ENCODE peak calls at places on chromosome 5, in ten cellular contexts. H is HCT116, W is suprapubic skin, X is HepG2, U is transverse colon, T is K562, C is spleen, I is stomach, M is sigmoid colon, G is endothelial cell of umbilical vein. O is an unnamed sample. For H3K27me3, the result is how much of the 10 kb centered on the place peaks cover.

GRCh38 chr5:89024082-89024481 is 141.1 kb upstream of the MEF2C start:
- DNase-seq in H (no peak), W (no peak), X (no peak), U (no peak), T (no peak), C (no peak), I (no peak), M (no peak), G (no peak), O (no peak)

GRCh38 chr5:108524564-108524963 is 142.7 kb upstream of the FBXL17 start:
- DNase-seq in H (no peak), W (no peak), X (no peak), U (no peak), T (no peak), C (no peak), I (no peak), M (no peak), G (no peak), O (no peak)

GRCh38 chr5:40676643-40677333 is 2.9 kb upstream of the PTGER4 start:
- DNase-seq in H (no peak), W (no peak), X (no peak), U (no peak), T (no peak), C (no peak), I (no peak), M (peak), G (peak), O (no peak)

GRCh38 chr5:73544429-73545402 is 20.7 kb downstream of the ANKRA2 start:
- DNase-seq in H (no peak), W (no peak), X (peak), U (peak), T (no peak), C (no peak), I (peak), M (no peak), G (peak), O (no peak)

GRCh38 chr5:3612561-3613175 is 17.0 kb downstream of the IRX1 start:
- DNase-seq in H (no peak), W (no peak), X (no peak), U (no peak), T (no peak), C (no peak), I (no peak), M (no peak), G (no peak), O (no peak)

GRCh38 chr5:34627794-34628193 is 28.3 kb upstream of the RAI14 start:
- DNase-seq in H (no peak), W (no peak), X (no peak), U (no peak), T (no peak), C (no peak), I (no peak), M (no peak), G (peak), O (no peak)

GRCh38 chr5:19172926-19173425 is 815.0 kb downstream of the CDH18 start:
- DNase-seq in H (no peak), W (no peak), X (no peak), U (no peak), T (no peak), C (no peak), I (no peak), M (no peak), G (no peak), O (no peak)

GRCh38 chr5:134893748-134894505 is 11.0 kb upstream of the PCBD2 start:
- DNase-seq in H (no peak), W (no peak), X (no peak), U (no peak), T (no peak), C (no peak), I (no peak), M (no peak), G (no peak), O (no peak)

GRCh38 chr5:119022017-119022745 is 33.8 kb upstream of the DTWD2 start:
- DNase-seq in H (no peak), W (no peak), X (no peak), U (no peak), T (no peak), C (peak), I (no peak), M (no peak), G (peak), O (no peak)

GRCh38 chr5:61332369-61332745 is 299 bp downstream of the ZSWIM6 start:
- DNase-seq in H (no peak), W (no peak), X (no peak), U (peak), T (no peak), C (no peak), I (peak), M (peak), G (no peak), O (no peak)

GRCh38 chr5:146756546-146756945 is 122.0 kb downstream of the PPP2R2B start:
- DNase-seq in H (no peak), W (no peak), X (no peak), U (no peak), T (no peak), C (no peak), I (no peak), M (no peak), G (no peak), O (no peak)

GRCh38 chr5:114500756-114501155 is 138.9 kb downstream of the KCNN2 start:
- DNase-seq in H (no peak), W (no peak), X (no peak), U (no peak), T (no peak), C (no peak), I (no peak), M (no peak), G (no peak), O (no peak)

GRCh38 chr5:172496671-172497371 is 42.5 kb upstream of the SH3PXD2B start:
- DNase-seq in H (no peak), W (peak), X (no peak), U (no peak), T (no peak), C (no peak), I (no peak), M (peak), G (peak), O (peak)

GRCh38 chr5:9657819-9658218 is 27.7 kb upstream of the TAS2R1 start:
- DNase-seq in H (no peak), W (no peak), X (no peak), U (no peak), T (no peak), C (no peak), I (no peak), M (no peak), G (no peak), O (no peak)

GRCh38 chr5:115541586-115541985 is 3.0 kb downstream of the FEM1C start:
- DNase-seq in H (no peak), W (no peak), X (peak), U (no peak), T (no peak), C (no peak), I (no peak), M (no peak), G (no peak), O (no peak)

GRCh38 chr5:94928891-94929290 is 310.4 kb downstream of the SLF1 start:
- DNase-seq in H (no peak), W (no peak), X (no peak), U (no peak), T (no peak), C (no peak), I (no peak), M (no peak), G (no peak), O (no peak)

GRCh38 chr5:93894471-93895354 is 153.3 kb upstream of the POU5F2 start:
- DNase-seq in H (peak), W (no peak), X (no peak), U (no peak), T (no peak), C (no peak), I (no peak), M (no peak), G (peak), O (no peak)

GRCh38 chr5:87137280-87137679 is 130.4 kb upstream of the RASA1 start:
- DNase-seq in H (no peak), W (no peak), X (no peak), U (no peak), T (no peak), C (peak), I (no peak), M (no peak), G (no peak), O (no peak)

GRCh38 chr5:82661462-82661861 is 383.3 kb upstream of the RPS23 start:
- DNase-seq in H (no peak), W (no peak), X (no peak), U (no peak), T (no peak), C (no peak), I (no peak), M (no peak), G (no peak), O (no peak)

GRCh38 chr5:77356740-77357139 is 135.4 kb downstream of the WDR41 start:
- DNase-seq in H (no peak), W (no peak), X (no peak), U (no peak), T (no peak), C (no peak), I (no peak), M (no peak), G (no peak), O (no peak)

GRCh38 chr5:144313147-144313726 is 142.6 kb downstream of the KCTD16 start:
- DNase-seq in H (no peak), W (no peak), X (no peak), U (peak), T (no peak), C (no peak), I (no peak), M (no peak), G (no peak), O (no peak)

GRCh38 chr5:68243251-68243650 is 27.7 kb downstream of the PIK3R1 start:
- DNase-seq in H (no peak), W (no peak), X (no peak), U (no peak), T (no peak), C (no peak), I (no peak), M (no peak), G (no peak), O (no peak)

GRCh38 chr5:143148461-143149170 is 254.9 kb downstream of the NR3C1 start:
- DNase-seq in H (no peak), W (no peak), X (no peak), U (no peak), T (no peak), C (no peak), I (no peak), M (no peak), G (no peak), O (no peak)

GRCh38 chr5:72018158-72018803 is 89.0 kb upstream of the MAP1B start:
- DNase-seq in H (peak), W (no peak), X (peak), U (peak), T (peak), C (peak), I (peak), M (no peak), G (peak), O (no peak)

GRCh38 chr5:78182838-78183237 is 111.7 kb downstream of the AP3B1 start:
- DNase-seq in H (no peak), W (no peak), X (no peak), U (peak), T (no peak), C (no peak), I (peak), M (no peak), G (no peak), O (no peak)

GRCh38 chr5:81971694-81972495 is at the start of gene ATG10:
- DNase-seq in H (peak), W (peak), X (peak), U (peak), T (peak), C (peak), I (peak), M (peak), G (peak), O (no peak)

GRCh38 chr5:139392678-139393496 is 2.0 kb downstream of the PROB1 start:
- DNase-seq in H (peak), W (peak), X (no peak), U (peak), T (no peak), C (peak), I (peak), M (no peak), G (peak), O (no peak)

GRCh38 chr5:36305571-36306326 is 4.0 kb upstream of the RANBP3L start:
- DNase-seq in H (peak), W (no peak), X (peak), U (peak), T (no peak), C (no peak), I (peak), M (peak), G (peak), O (no peak)

GRCh38 chr5:36378551-36378950 is 76.8 kb upstream of the RANBP3L start:
- DNase-seq in H (no peak), W (no peak), X (no peak), U (no peak), T (no peak), C (no peak), I (no peak), M (no peak), G (no peak), O (no peak)

GRCh38 chr5:59793000-59793399 is 100.5 kb downstream of the PDE4D start:
- DNase-seq in H (no peak), W (no peak), X (peak), U (peak), T (no peak), C (no peak), I (no peak), M (peak), G (no peak), O (no peak)
- TF ChIP-seq POLR2A in H (no peak), W (no peak), X (no peak), U (no peak), T (no peak), C (no peak), I (no peak), M (no peak), G (no peak), O (no peak)

GRCh38 chr5:141486091-141486490 is 1.3 kb downstream of the PCDHGC4 start:
- DNase-seq in H (no peak), W (no peak), X (no peak), U (no peak), T (no peak), C (no peak), I (no peak), M (no peak), G (no peak), O (no peak)
- H3K27me3 ChIP-seq in H (under half), W (under half), X (under half), U (under half), T (half or more), C (half or more), I (half or more), M (under half), G (under half), O (under half)

GRCh38 chr5:54616031-54616430 is 98.5 kb downstream of the SNX18 start:
- DNase-seq in H (no peak), W (no peak), X (peak), U (peak), T (no peak), C (no peak), I (peak), M (peak), G (no peak), O (peak)
- TF ChIP-seq POLR2AphosphoS5 in H (no peak), W (no peak), X (no peak), U (peak), T (no peak), C (no peak), I (peak), M (peak), G (no peak), O (no peak)

DNA sequence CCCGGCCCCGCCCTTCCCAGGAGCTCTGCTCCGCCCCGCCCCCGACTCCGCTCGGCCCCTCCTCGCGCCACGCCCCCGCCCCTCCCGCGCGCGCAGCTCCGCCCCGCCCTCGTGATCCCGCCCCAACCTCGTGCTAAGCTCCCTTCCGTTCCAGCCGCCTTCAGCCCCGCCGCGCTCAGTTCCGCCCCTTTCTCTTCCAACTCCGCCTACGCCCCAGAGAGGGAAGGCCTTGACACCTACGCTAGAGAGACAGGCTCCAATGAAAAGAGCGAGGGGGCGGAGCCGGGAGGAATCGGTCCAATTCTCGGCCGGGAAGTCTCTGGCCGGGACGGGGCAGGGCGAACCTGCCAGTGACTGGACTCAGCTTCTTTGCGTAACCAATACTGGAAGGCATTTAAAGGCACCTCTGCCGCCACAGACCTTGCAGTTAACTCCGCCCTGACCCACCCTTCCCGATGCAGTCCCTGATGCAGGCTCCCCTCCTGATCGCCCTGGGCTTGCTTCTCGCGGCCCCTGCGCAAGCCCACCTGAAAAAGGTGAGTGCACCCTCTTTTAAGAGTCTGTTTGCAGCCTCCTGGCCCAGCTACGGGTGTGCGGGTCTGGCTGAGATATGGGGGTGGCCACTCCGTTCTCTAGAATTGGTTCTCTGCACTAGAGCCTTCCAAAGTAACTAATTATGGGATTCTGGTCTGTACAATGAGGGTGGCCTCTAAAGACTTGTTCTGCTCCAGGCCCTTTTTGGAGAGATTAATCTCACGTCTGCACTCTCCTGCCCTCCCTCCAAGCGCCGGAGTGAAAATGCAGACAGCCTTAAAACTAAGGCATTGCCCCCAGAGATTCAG is at the start of gene GM2A:
- DNase-seq in H (peak), W (peak), X (peak), U (peak), T (peak), C (peak), I (peak), M (peak), G (peak), O (peak)
- TF ChIP-seq POLR2A in H (peak), W (peak), X (peak), U (peak), T (peak), C (peak), I (peak), M (peak), G (peak), O (no peak)

O was measured in vagina.